ENCODE peak calls at places on chromosomes 1 and 21, in nine cellular contexts. M, Z, B, C, V, E, Y, P and I are unnamed samples.

GRCh38 chr1:197464039-197464438 is 196.0 kb downstream of the CRB1 start:
- DNase-seq in M (no peak), P (no peak), C (no peak), E (no peak), Z (peak; percentile 79), V (no peak), B (no peak), Y (no peak), I (no peak)

GRCh38 chr1:74571493-74571800 is 59.0 kb upstream of the LRRC53 start:
- DNase-seq in M (no peak), V (no peak), C (no peak), B (no peak), P (no peak), E (no peak), Y (no peak), Z (no peak), I (no peak)

GRCh38 chr1:31376374-31377134 is 3.7 kb upstream of the FABP3 start:
- DNase-seq in E (peak; percentile 67), Y (no peak), C (peak; percentile 41), B (no peak), P (no peak), M (peak; percentile 78), Z (peak; percentile 98), V (no peak), I (no peak)

GRCh38 chr1:210373628-210373877 is 44.9 kb downstream of the HHAT start:
- DNase-seq in V (no peak), Z (no peak), B (no peak), E (no peak), M (no peak), Y (no peak), P (no peak), C (no peak), I (peak; percentile 100)

GRCh38 chr1:228902781-228903572 is 167.7 kb downstream of the RHOU start:
- DNase-seq in B (peak; percentile 89), V (peak; percentile 83), E (peak; percentile 61), Y (no peak), M (peak; percentile 93), C (peak; percentile 57), Z (peak; percentile 99), P (peak; percentile 86), I (peak; percentile 64)

GRCh38 chr1:119737040-119737682 is 25.4 kb downstream of the PHGDH start:
- DNase-seq in P (peak; percentile 72), Z (no peak), Y (no peak), B (peak; percentile 84), M (no peak), E (peak; percentile 47), V (peak; percentile 29), C (peak; percentile 52), I (no peak)

GRCh38 chr21:32424674-32425073 is 12.2 kb downstream of the EVA1C start:
- DNase-seq in C (no peak), M (peak; percentile 40), Y (no peak), Z (no peak), E (no peak), V (no peak), B (no peak), P (no peak), I (no peak)

GRCh38 chr1:31796707-31797106 is 19.1 kb downstream of the SPOCD1 start:
- DNase-seq in C (no peak), Z (no peak), B (no peak), V (no peak), P (peak; percentile 23), E (no peak), M (no peak), Y (no peak), I (no peak)

GRCh38 chr1:7289694-7290093 is 481.4 kb upstream of the VAMP3 start:
- DNase-seq in Z (no peak), V (no peak), Y (no peak), P (no peak), M (no peak), E (no peak), C (no peak), B (no peak), I (no peak)

GRCh38 chr1:154971341-154971998 is 923 bp upstream of the SHC1 start:
- DNase-seq in P (no peak), Y (no peak), E (no peak), C (no peak), B (peak; percentile 50), V (peak; percentile 39), Z (no peak), M (no peak), I (peak; percentile 76)

GRCh38 chr1:161739865-161740566 is 9.6 kb upstream of the DUSP12 start:
- DNase-seq in Y (no peak), Z (no peak), P (no peak), B (no peak), V (no peak), C (no peak), M (no peak), E (no peak), I (no peak)

GRCh38 chr1:10272274-10272673 is 61.9 kb downstream of the KIF1B start:
- DNase-seq in P (no peak), Y (no peak), B (no peak), V (no peak), Z (no peak), E (no peak), C (no peak), M (no peak), I (no peak)

GRCh38 chr1:10271869-10272268 is 61.5 kb downstream of the KIF1B start:
- DNase-seq in C (no peak), P (no peak), V (no peak), E (no peak), M (no peak), Z (no peak), Y (no peak), B (no peak), I (no peak)

GRCh38 chr1:10267319-10267718 is 56.9 kb downstream of the KIF1B start:
- DNase-seq in C (no peak), M (no peak), Y (no peak), V (no peak), P (no peak), Z (peak; percentile 38), E (no peak), B (no peak), I (no peak)

GRCh38 chr1:10267946-10268345 is 57.6 kb downstream of the KIF1B start:
- DNase-seq in C (no peak), P (no peak), M (no peak), B (no peak), Y (no peak), Z (no peak), V (no peak), E (no peak), I (no peak)

DNA sequence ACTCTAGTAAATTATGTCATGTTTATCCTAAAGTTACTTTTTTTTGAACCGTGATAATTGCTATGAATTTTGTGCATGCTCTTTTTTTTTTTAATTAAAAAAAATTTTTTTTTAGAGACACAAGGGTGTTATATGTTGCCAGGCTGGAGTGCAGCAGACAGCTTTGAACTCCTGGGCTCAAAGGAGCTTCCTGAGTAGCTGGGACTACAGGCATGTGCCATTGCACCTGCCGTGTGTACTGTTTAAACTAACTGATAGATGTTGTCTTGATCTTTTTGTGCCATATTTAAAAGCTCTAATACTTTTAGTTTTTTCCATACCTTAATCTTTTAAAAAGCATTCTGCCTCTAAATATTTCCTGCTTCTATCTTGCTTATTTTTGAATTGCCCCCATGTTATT is 60.7 kb downstream of the KIF1B start:
- DNase-seq in Z (no peak), B (no peak), M (no peak), Y (no peak), E (no peak), V (no peak), C (no peak), P (no peak), I (no peak)
- H3K27ac ChIP-seq in Z (no peak overlapping the region), B (no peak overlapping the region), M (no peak overlapping the region), Y (no peak overlapping the region), E (peak overlapping the region; percentile 3), V (no peak overlapping the region), C (no peak overlapping the region), P (no peak overlapping the region), I (no peak overlapping the region)

GRCh38 chr1:243270097-243270864 is 14.4 kb downstream of the SDCCAG8 start:
- DNase-seq in V (no peak), P (no peak), C (no peak), Z (no peak), E (no peak), Y (no peak), M (no peak), B (no peak), I (no peak)
- H3K27ac ChIP-seq in V (no peak overlapping the region), P (no peak overlapping the region), C (peak overlapping the region; percentile 82), Z (peak overlapping the region; percentile 98), E (peak overlapping the region; percentile 52), Y (peak overlapping the region; percentile 63), M (no peak overlapping the region), B (no peak overlapping the region), I (no peak overlapping the region)

GRCh38 chr1:41739061-41739955 is 179.4 kb downstream of the HIVEP3 start:
- DNase-seq in M (peak; percentile 93), V (peak; percentile 55), B (peak; percentile 63), Y (peak; percentile 53), Z (peak; percentile 87), P (peak; percentile 39), E (no peak), C (peak; percentile 30), I (no peak)

GRCh38 chr1:41738475-41738874 is 180.2 kb downstream of the HIVEP3 start:
- DNase-seq in V (no peak), Y (no peak), C (no peak), P (no peak), E (no peak), B (no peak), M (no peak), Z (peak; percentile 54), I (no peak)

GRCh38 chr1:41740058-41740457 is 178.7 kb downstream of the HIVEP3 start:
- DNase-seq in V (no peak), Y (no peak), Z (no peak), B (no peak), P (peak; percentile 24), C (no peak), E (no peak), M (peak; percentile 57), I (no peak)

GRCh38 chr1:41735587-41736290 is 183.0 kb downstream of the HIVEP3 start:
- DNase-seq in V (no peak), Y (no peak), C (no peak), M (peak; percentile 58), Z (no peak), E (peak; percentile 35), P (no peak), B (no peak), I (no peak)

GRCh38 chr1:41738010-41738409 is 180.7 kb downstream of the HIVEP3 start:
- DNase-seq in M (no peak), C (no peak), B (no peak), V (no peak), Y (no peak), P (no peak), Z (no peak), E (no peak), I (no peak)
- H3K27ac ChIP-seq in M (no peak overlapping the region), C (no peak overlapping the region), B (no peak overlapping the region), V (no peak overlapping the region), Y (no peak overlapping the region), P (no peak overlapping the region), Z (no peak overlapping the region), E (no peak overlapping the region), I (no peak overlapping the region)

DNA sequence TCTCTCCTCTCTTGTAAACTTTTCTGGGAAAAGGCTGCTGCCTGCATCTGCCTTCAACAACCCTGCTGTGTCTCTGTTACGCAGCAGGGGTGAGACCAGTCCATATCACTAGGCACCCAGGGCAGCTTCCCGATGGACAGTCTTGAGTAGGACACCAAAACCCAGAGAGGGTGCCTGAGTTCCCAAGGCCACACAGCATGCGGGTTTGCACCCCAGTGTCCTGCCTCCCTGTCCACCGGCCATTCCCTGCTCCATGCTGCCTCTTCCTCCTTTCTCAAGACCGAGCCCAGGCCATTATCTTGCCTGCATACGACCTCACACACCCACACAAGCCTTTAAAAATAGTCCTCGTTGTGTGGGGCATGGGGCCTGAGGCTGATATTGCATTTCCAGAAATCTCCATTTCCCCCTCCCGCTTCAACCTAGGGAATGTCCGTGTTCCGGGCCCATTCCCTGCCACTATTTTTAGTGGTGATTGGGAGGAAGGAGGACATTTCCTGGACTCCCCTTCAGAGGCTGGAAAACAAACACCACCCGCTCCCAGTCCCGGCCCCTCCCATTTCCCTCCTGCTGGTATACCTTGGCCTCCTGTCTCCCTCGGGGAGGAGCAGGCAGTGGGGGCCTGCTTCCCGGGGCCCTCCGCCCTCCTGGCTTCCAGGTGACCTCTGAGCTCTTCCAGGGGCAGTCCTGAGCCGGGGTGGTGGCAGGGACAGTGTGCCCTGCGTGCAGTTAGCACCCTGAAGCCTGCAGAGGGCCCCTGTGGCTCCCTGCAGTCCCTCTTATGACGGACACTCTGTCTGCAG is 132.4 kb upstream of the TMEM51 start:
- DNase-seq in M (no peak), E (no peak), C (no peak), P (no peak), Z (no peak), V (peak; percentile 44), Y (no peak), B (no peak), I (no peak)
- H3K27ac ChIP-seq in M (no peak overlapping the region), E (no peak overlapping the region), C (no peak overlapping the region), P (no peak overlapping the region), Z (no peak overlapping the region), V (no peak overlapping the region), Y (no peak overlapping the region), B (no peak overlapping the region), I (no peak overlapping the region)